ENCODE peak calls at places on chromosomes 16 and 17, in four cellular contexts. L is uterus, J is gastrocnemius medialis, S is lower leg skin. G is an unnamed sample.
A peak's percentile ranks its signal among the peaks of the same experiment; 100 is the strongest.

GRCh38 chr17:76124582-76125390 is 16.3 kb downstream of the FOXJ1 start:
- DNase-seq in L (no peak), J (no peak), S (no peak), G (peak; percentile 37)

GRCh38 chr16:70433456-70434103 is 5.3 kb downstream of the ST3GAL2 start:
- DNase-seq in L (peak; percentile 70), J (peak; percentile 41), S (no peak), G (no peak)

GRCh38 chr17:73820686-73821448 is 176.6 kb upstream of the SDK2 start:
- DNase-seq in L (no peak), J (no peak), S (no peak), G (no peak)

GRCh38 chr16:65426484-65426883 is 304.6 kb upstream of the CDH11 start:
- DNase-seq in L (no peak), J (no peak), S (no peak), G (no peak)

GRCh38 chr16:88022076-88023042 is 71.1 kb downstream of the BANP start:
- DNase-seq in L (peak; percentile 11), J (no peak), S (no peak), G (no peak)

GRCh38 chr17:40884708-40885512 is at the start of gene KRT20:
- DNase-seq in L (no peak), J (no peak), S (no peak), G (no peak)

GRCh38 chr17:19714542-19715411 is 1.6 kb downstream of the SLC47A2 start:
- DNase-seq in L (no peak), J (no peak), S (no peak), G (no peak)

GRCh38 chr16:89035698-89036570 is 57.7 kb upstream of the ACSF3 start:
- DNase-seq in L (no peak), J (no peak), S (no peak), G (no peak)

GRCh38 chr17:34620458-34620857 is 41.1 kb downstream of the TMEM132E start:
- DNase-seq in L (no peak), J (no peak), S (no peak), G (no peak)

GRCh38 chr16:26983426-26983825 is 83.3 kb upstream of the C16orf82 start:
- DNase-seq in L (no peak), J (no peak), S (no peak), G (no peak)

GRCh38 chr16:53809088-53809951 is 105.4 kb downstream of the FTO start:
- DNase-seq in L (no peak), J (no peak), S (no peak), G (no peak)

GRCh38 chr16:1299012-1299867 is 10.2 kb upstream of the UBE2I start:
- DNase-seq in L (no peak), J (no peak), S (no peak), G (no peak)

GRCh38 chr17:45147102-45147580 is 1.1 kb upstream of the HEXIM1 start:
- DNase-seq in L (no peak), J (peak; percentile 67), S (no peak), G (no peak)

GRCh38 chr17:45147581-45148182 is 593 bp upstream of the HEXIM1 start:
- DNase-seq in L (peak; percentile 83), J (peak; percentile 84), S (peak; percentile 79), G (peak; percentile 66)

GRCh38 chr17:45145035-45145389 is 3.3 kb upstream of the HEXIM1 start:
- DNase-seq in L (peak; percentile 32), J (no peak), S (no peak), G (no peak)

GRCh38 chr17:45146166-45146565 is 2.1 kb upstream of the HEXIM1 start:
- DNase-seq in L (no peak), J (no peak), S (no peak), G (no peak)

DNA sequence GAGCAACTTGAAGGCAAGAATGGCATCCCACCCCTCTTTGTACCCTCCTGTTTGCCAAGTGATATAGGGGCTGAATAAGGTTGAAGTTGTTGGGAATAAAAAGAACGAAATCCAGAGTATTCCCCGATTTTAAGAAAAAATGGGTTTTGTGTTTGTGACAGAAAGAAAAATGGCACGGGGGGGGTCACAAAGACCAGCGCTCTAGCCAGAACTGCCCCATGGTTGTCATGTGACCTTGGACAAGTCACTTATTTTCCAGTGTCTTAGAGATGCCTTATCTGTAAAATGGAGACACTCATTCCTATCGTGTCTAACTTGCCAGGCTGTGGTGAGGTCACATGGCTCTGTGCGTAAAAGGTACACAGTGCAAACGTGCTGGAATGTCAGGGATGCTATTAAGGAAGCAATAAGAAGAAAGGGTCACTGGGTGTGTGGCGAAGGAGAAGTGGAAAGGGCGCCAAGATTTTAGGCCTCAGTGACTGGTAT is 1.6 kb upstream of the HEXIM1 start:
- DNase-seq in L (no peak), J (peak; percentile 33), S (peak; percentile 59), G (no peak)
- TF ChIP-seq POLR2A in L (no peak), J (no peak), S (no peak), G (peak; percentile 8)

DNA sequence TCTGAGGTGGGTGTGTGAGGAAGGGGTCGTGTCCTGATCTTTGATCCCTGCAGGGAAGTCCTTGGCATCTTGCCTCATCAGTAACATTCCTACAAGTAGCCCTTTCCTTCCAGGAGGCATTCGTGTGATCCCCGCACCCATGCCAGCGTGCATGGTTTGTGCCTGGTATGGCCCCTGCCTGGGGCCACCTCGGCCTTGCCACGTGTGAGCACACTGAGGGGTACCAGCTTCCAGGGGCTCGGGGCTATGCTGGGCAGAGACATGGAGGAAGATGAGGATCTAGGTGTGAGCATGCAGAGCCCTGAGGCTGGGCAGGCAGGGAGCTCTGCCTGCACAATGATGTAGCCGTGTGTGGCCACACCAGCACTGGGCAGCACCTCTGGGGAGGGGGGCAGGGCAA is 6.0 kb downstream of the HSD3B7 start:
- DNase-seq in L (no peak), J (no peak), S (no peak), G (no peak)
- TF ChIP-seq POLR2A in L (no peak), J (no peak), S (no peak), G (no peak)

DNA sequence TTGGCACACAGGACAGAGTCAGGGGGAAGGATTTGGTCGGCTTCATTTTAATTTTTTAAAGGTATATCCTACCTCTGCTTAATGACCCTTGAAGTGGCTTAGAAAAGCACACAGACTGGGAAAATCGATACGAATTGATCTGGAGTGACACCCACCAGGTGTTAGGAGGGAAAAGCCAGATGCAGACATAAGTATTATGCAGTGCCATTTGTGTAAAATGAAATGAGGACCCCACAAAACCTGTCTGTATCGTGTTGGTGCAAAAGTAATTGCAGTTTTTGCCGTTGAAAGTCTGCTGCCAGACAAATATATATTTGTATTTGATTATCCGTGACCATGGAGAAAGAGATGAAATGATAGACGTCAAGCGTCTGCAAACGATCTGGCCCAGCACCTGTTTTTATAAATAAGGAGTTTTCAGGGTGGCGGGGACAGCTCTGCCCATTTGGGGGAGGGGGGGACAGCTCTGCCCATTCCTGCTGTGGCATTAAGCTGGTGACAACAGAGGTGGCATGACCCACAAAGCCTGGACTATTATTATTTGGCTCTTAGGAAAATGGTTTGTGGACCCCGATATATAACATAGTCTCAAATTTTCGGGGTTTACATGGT is 143.6 kb upstream of the PLCG2 start:
- DNase-seq in L (no peak), J (no peak), S (no peak), G (no peak)
- TF ChIP-seq POLR2A in L (no peak), J (no peak), S (no peak), G (no peak)

DNA sequence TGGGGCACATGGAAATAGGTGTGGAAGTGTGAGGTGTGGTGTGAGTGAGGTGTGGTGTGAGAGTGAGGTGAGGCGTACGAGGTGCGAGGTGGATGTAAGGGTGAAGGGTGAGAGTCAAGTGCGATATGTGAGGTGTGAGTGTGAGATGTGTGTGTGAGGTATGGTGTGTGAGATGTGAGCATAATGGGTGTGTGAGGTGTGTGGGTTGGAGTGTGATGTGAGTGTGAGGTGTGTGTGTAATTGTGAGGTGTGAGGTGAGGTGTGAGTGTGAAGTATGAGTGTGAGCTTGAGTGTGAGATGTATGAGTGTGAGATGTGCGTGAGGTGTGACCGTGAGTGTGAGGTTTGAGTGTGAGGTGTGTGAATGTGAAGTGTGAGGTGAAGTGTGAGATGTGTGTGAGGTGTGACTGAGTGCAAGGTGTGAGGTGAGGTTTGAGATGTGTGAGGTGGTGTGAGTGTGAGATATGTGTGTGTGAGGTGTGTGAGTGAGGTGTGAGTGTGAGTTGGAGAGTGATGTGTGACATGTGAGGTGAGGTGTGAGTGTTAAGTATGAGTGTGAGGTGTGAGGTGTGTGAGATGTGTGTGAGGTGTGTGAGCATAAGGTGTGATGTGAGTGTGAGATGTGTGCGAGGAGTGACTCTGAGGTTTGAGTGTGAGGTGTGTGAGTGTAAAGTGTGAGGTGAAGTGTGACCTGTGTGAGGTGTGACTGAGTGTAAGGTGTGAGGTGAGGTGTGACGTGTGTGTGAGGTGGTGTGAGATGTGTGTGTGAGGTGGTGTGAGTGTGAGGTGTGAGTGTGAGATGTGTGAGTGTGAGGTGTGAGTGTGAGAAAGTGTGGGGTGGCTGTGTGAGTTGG is 354.0 kb downstream of the FOXL1 start:
- DNase-seq in L (no peak), J (no peak), S (no peak), G (no peak)
- TF ChIP-seq POLR2A in L (no peak), J (no peak), S (no peak), G (no peak)

GRCh38 chr17:44831270-44831770 is 1.2 kb upstream of the GJC1 start:
- DNase-seq in L (no peak), J (no peak), S (no peak), G (no peak)

GRCh38 chr17:44830359-44831269 is 527 bp upstream of the GJC1 start:
- DNase-seq in L (peak; percentile 43), J (no peak), S (no peak), G (no peak)

GRCh38 chr17:44828919-44829557 is 1.0 kb downstream of the GJC1 start:
- DNase-seq in L (no peak), J (no peak), S (no peak), G (no peak)

GRCh38 chr17:44827863-44828262 is 2.2 kb downstream of the GJC1 start:
- DNase-seq in L (no peak), J (no peak), S (no peak), G (no peak)

DNA sequence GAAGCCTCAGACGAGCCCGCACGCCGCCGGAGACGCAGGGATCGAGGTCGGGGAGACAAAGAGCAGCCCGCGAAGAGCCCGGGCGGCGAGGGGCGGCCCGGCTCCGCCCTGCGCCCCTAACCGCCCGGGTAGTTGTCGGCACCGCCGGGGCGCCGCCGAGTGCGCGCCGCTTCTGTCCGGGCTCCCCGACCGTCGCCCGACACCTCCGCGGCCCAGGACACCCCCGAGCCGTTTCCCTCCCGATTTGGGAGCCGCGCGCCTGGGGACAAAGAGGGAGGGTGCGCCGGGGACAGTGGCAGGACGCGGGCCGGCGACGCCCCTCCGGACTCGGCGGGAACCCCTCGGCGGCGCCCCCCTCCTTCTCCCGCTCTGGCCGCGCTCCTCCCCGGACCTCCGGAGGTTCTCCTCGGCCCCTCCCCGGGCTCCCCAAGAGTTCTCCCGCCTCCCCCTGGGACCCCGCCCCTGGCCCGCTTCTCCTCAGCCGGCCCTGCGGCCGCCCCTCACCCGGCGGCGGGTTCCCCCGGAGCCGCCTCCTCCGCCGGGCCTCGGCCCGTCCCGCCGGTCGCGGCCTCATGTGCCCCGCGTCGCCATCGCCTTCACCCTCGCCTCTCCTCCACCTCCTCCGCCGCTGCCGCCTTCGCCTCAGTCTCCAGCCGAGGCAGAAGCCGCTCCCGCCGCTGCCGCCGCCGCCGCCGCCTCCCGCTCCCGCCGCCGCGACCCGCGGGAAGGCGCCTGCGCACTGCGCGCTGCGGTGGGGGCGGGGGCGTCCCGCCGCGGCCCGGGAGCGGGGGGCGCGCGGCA is at the start of gene GJC1:
- DNase-seq in L (peak; percentile 50), J (no peak), S (no peak), G (peak; percentile 50)
- TF ChIP-seq POLR2A in L (peak; percentile 63), J (no peak), S (no peak), G (no peak)

GRCh38 chr17:59786536-59787319 is 79.3 kb downstream of the VMP1 start:
- DNase-seq in L (peak; percentile 33), J (no peak), S (peak; percentile 84), G (peak; percentile 27)
- TF ChIP-seq POLR2A in L (peak; percentile 22), J (peak; percentile 29), S (no peak), G (no peak)